ENCODE peak calls at places on chromosomes 13 and 19, in eight cellular contexts. B is heart left ventricle, F is body of pancreas, L is fibroblast of lung, T is mucosa of descending colon, V is ascending aorta, Q is stomach, J is cardiac muscle cell. K is an unnamed sample. For H3K9me3 and H3K4me1, the result is how much of the 10 kb centered on the place peaks cover.

GRCh38 chr13:24208314-24208713 is 47.8 kb downstream of the SPATA13 start:
- DNase-seq in B (no peak), F (no peak), L (peak), T (no peak), V (no peak), Q (no peak), J (no peak), K (peak)

GRCh38 chr13:41652735-41653361 is 195.5 kb downstream of the RGCC start:
- DNase-seq in B (no peak), F (peak), L (peak), T (peak), V (no peak), Q (no peak), J (peak), K (peak)

GRCh38 chr13:60562081-60562764 is 165.2 kb downstream of the TDRD3 start:
- DNase-seq in B (no peak), F (no peak), L (no peak), T (no peak), V (no peak), Q (no peak), J (no peak), K (no peak)

GRCh38 chr13:45728759-45729158 is 26.6 kb downstream of the CBY2 start:
- DNase-seq in B (no peak), F (no peak), L (no peak), T (no peak), V (no peak), Q (no peak), J (peak), K (no peak)

GRCh38 chr19:8141726-8142524 is 7.5 kb downstream of the FBN3 start:
- DNase-seq in B (no peak), F (peak), L (no peak), T (no peak), V (no peak), Q (no peak), J (no peak), K (peak)

GRCh38 chr13:110677731-110678545 is 28.0 kb downstream of the CARS2 start:
- DNase-seq in B (no peak), F (no peak), L (no peak), T (no peak), V (no peak), Q (no peak), J (no peak), K (no peak)

GRCh38 chr19:15248648-15249559 is 16.7 kb upstream of the EPHX3 start:
- DNase-seq in B (peak), F (peak), L (peak), T (peak), V (peak), Q (peak), J (no peak), K (peak)

GRCh38 chr13:44063467-44063866 is 183.8 kb downstream of the LACC1 start:
- DNase-seq in B (no peak), F (no peak), L (no peak), T (peak), V (no peak), Q (no peak), J (no peak), K (no peak)

GRCh38 chr19:16374436-16374835 is 49.8 kb downstream of the KLF2 start:
- DNase-seq in B (no peak), F (no peak), L (no peak), T (no peak), V (no peak), Q (no peak), J (no peak), K (no peak)

GRCh38 chr13:93182406-93182805 is 44.2 kb upstream of the GPC6 start:
- DNase-seq in B (no peak), F (no peak), L (no peak), T (no peak), V (no peak), Q (no peak), J (no peak), K (no peak)

GRCh38 chr13:43128504-43128929 is 105.1 kb downstream of the DNAJC15 start:
- DNase-seq in B (no peak), F (no peak), L (peak), T (no peak), V (no peak), Q (no peak), J (no peak), K (no peak)

GRCh38 chr19:1019980-1020867 is 699 bp downstream of the TMEM259 start:
- DNase-seq in B (no peak), F (no peak), L (no peak), T (peak), V (no peak), Q (no peak), J (no peak), K (peak)

GRCh38 chr13:110557610-110558305 is 3.8 kb downstream of the RAB20 start:
- DNase-seq in B (no peak), F (peak), L (no peak), T (no peak), V (no peak), Q (peak), J (no peak), K (no peak)

GRCh38 chr19:1038995-1039645 is 787 bp upstream of the ABCA7 start:
- DNase-seq in B (no peak), F (no peak), L (peak), T (no peak), V (no peak), Q (no peak), J (no peak), K (no peak)

GRCh38 chr13:33937373-33938087 is 119.6 kb downstream of the RFC3 start:
- DNase-seq in B (no peak), F (peak), L (no peak), T (peak), V (no peak), Q (no peak), J (peak), K (peak)

GRCh38 chr13:21668665-21669599 is 1.9 kb upstream of the FGF9 start:
- DNase-seq in B (no peak), F (peak), L (peak), T (peak), V (no peak), Q (no peak), J (peak), K (peak)

GRCh38 chr13:27158335-27158734 is 13.3 kb downstream of the USP12 start:
- DNase-seq in B (no peak), F (no peak), L (no peak), T (no peak), V (no peak), Q (no peak), J (no peak), K (no peak)

GRCh38 chr13:27159806-27160563 is 11.6 kb downstream of the USP12 start:
- DNase-seq in B (no peak), F (no peak), L (no peak), T (no peak), V (no peak), Q (no peak), J (no peak), K (no peak)

GRCh38 chr13:27161980-27162379 is 9.6 kb downstream of the USP12 start:
- DNase-seq in B (no peak), F (no peak), L (peak), T (no peak), V (no peak), Q (no peak), J (no peak), K (no peak)

GRCh38 chr13:27161423-27161822 is 10.2 kb downstream of the USP12 start:
- DNase-seq in B (no peak), F (peak), L (no peak), T (no peak), V (no peak), Q (no peak), J (no peak), K (no peak)

GRCh38 chr13:27160657-27161174 is 10.9 kb downstream of the USP12 start:
- DNase-seq in B (no peak), F (no peak), L (no peak), T (no peak), V (no peak), Q (no peak), J (no peak), K (no peak)
- H3K4me3 ChIP-seq in B (no peak), F (no peak), L (no peak), T (no peak), V (no peak), Q (no peak), J (no peak), K (no peak)

GRCh38 chr19:51927859-51928258 is 587 bp downstream of the ZNF613 start:
- DNase-seq in B (no peak), F (no peak), L (no peak), T (no peak), V (no peak), Q (no peak), J (no peak), K (no peak)
- H3K9me3 ChIP-seq in B (under half), F (under half), L (under half), T (half or more), V (under half), Q (under half), J (under half), K (under half)

DNA sequence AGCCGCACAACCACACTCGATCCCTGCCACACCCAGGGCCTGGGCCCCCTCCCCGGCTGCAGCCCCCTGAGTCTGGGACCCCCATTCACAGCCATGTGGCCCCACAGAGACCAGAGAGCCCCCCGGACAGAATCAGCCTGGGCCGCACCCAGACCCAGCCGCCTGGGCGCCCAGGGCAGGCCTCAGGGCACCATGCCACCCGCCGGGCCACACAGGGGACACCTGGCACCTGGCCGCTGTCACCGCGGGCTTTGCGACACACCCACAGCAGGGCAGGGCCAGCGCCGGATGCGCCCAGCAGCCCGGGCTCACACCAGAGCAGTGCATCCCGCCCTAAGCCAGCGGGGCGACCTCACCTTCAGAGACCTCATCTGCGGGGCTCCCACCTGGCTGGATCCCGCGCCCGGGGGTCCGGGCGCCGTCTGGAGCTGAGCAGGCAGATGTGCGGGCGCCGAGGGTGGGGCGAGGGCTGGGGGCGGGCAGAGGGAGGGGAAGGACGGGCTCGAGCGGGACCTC is 443 bp downstream of the TBXA2R start:
- DNase-seq in B (no peak), F (peak), L (no peak), T (peak), V (no peak), Q (peak), J (no peak), K (peak)
- H3K4me1 ChIP-seq in B (under half), F (under half), L (under half), T (under half), V (half or more), Q (under half), J (under half), K (under half)

DNA sequence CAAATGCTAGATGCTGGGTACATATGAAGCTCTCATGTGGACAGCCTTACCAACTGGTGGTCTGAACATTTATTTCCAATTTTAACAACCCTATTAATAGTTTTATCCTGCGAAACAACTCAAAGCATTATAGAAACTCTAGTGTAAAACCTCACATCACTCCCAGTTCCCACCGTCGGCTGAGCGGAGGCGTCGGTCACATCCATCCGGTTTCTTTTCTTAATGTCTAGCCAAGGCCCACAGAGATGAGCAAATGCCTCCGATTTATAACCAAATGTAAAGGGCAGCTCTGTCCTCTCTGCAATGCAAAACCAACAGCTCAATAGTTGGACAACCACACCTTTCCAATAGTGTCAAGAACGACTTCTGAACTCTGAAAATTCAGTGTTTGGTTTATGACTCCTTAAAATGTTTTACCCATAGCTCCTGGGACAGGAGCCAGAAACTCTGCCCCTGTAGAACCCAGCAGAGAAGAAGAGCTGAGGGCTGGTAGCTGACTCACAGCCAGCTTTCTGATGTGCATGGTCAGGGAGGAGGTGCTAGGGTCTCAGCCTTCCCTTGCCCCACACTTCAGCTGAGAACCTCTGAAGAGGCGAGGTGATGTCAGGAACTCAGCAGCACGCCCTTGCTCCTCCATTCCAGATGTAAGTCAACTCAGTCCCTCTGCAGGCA is 90.2 kb upstream of the UQCRFS1 start:
- DNase-seq in B (no peak), F (no peak), L (no peak), T (no peak), V (no peak), Q (no peak), J (no peak), K (no peak)
- H3K4me3 ChIP-seq in B (no peak), F (no peak), L (no peak), T (no peak), V (no peak), Q (no peak), J (no peak), K (no peak)